ENCODE peak calls at places on chromosomes 16 and 17, in eight cellular contexts. W is SK-N-SH, M is transverse colon, J is HCT116, Z is K562, H is sigmoid colon, Q is esophagus muscularis mucosa, N is Panc1. B is an unnamed sample.

GRCh38 chr17:18031955-18032354 is 7.0 kb downstream of the ATPAF2 start:
- DNase-seq in J (no peak), W (no peak), Q (no peak), M (no peak), Z (no peak), N (no peak), H (no peak), B (no peak)

GRCh38 chr16:51012396-51012795 is 138.7 kb downstream of the SALL1 start:
- DNase-seq in W (no peak), N (no peak), Q (no peak), J (no peak), H (no peak), Z (no peak), M (no peak), B (no peak)

GRCh38 chr16:79599256-79599836 is 1.2 kb downstream of the MAF start:
- DNase-seq in Z (no peak), M (no peak), J (no peak), N (no peak), H (peak; percentile 66), Q (no peak), W (peak; percentile 66), B (no peak)

GRCh38 chr16:12646490-12647274 is 157.0 kb downstream of the CPPED1 start:
- DNase-seq in H (no peak), J (no peak), Q (no peak), M (no peak), Z (no peak), W (peak; percentile 25), N (no peak), B (no peak)

GRCh38 chr16:66899945-66900688 is 18.6 kb downstream of the CDH16 start:
- DNase-seq in M (peak; percentile 86), J (no peak), N (no peak), W (peak; percentile 81), Z (peak; percentile 85), H (peak; percentile 93), Q (no peak), B (no peak)

GRCh38 chr16:89357055-89357454 is 133.3 kb downstream of the ANKRD11 start:
- DNase-seq in J (no peak), Q (no peak), H (no peak), W (no peak), N (no peak), Z (peak; percentile 62), M (no peak), B (no peak)

GRCh38 chr17:4499431-4500187 is 928 bp downstream of the SPNS2 start:
- DNase-seq in H (no peak), J (no peak), M (no peak), N (no peak), Q (no peak), Z (peak; percentile 32), W (peak; percentile 75), B (no peak)

GRCh38 chr16:87541882-87542234 is 49.0 kb upstream of the ZCCHC14 start:
- DNase-seq in W (no peak), Z (no peak), N (no peak), H (no peak), M (no peak), Q (no peak), J (no peak), B (no peak)

GRCh38 chr17:30554839-30555751 is 77.9 kb downstream of the GOSR1 start:
- DNase-seq in Z (no peak), Q (no peak), N (no peak), H (no peak), M (no peak), J (peak; percentile 10), W (no peak), B (no peak)

GRCh38 chr16:3349175-3349574 is 6.5 kb upstream of the OR2C1 start:
- DNase-seq in J (no peak), Q (no peak), Z (no peak), H (no peak), M (no peak), W (peak; percentile 7), N (no peak), B (no peak)

GRCh38 chr17:27282054-27282501 is 11.8 kb upstream of the WSB1 start:
- DNase-seq in H (no peak), J (no peak), W (no peak), M (no peak), Q (no peak), Z (no peak), N (no peak), B (no peak)

GRCh38 chr17:46742539-46743270 is 75.8 kb downstream of the WNT3 start:
- DNase-seq in J (peak; percentile 57), Q (no peak), W (no peak), M (no peak), Z (peak; percentile 69), H (no peak), N (peak; percentile 18), B (no peak)

GRCh38 chr16:50534091-50534490 is 14.1 kb upstream of the NKD1 start:
- DNase-seq in N (no peak), J (no peak), Z (no peak), M (no peak), W (no peak), Q (peak; percentile 87), H (no peak), B (no peak)

GRCh38 chr16:21971856-21972255 is 18.7 kb downstream of the UQCRC2 start:
- DNase-seq in N (no peak), M (no peak), H (no peak), Q (no peak), Z (no peak), W (no peak), J (no peak), B (no peak)

GRCh38 chr17:65678534-65678933 is 117.1 kb upstream of the AXIN2 start:
- DNase-seq in M (no peak), J (no peak), Q (no peak), Z (no peak), N (no peak), W (no peak), H (no peak), B (no peak)

GRCh38 chr16:29820730-29821662 is 734 bp downstream of the MVP start:
- DNase-seq in W (no peak), M (peak; percentile 91), Z (no peak), N (no peak), Q (no peak), J (no peak), H (no peak), B (peak; percentile 64)

GRCh38 chr17:49338883-49339282 is 23.2 kb downstream of the ZNF652 start:
- DNase-seq in Q (no peak), J (no peak), H (no peak), N (no peak), Z (peak; percentile 17), M (no peak), W (no peak), B (no peak)

GRCh38 chr17:5508855-5509254 is 22.5 kb downstream of the MIS12 start:
- DNase-seq in N (no peak), W (no peak), M (no peak), Z (no peak), Q (no peak), J (no peak), H (no peak), B (no peak)

GRCh38 chr16:48165961-48166578 is 10.3 kb upstream of the ABCC12 start:
- DNase-seq in N (no peak), J (no peak), H (no peak), M (no peak), W (no peak), Z (no peak), Q (no peak), B (no peak)

GRCh38 chr16:48172682-48173081 is 16.9 kb upstream of the ABCC12 start:
- DNase-seq in Q (no peak), Z (no peak), W (no peak), J (no peak), N (no peak), M (no peak), H (no peak), B (no peak)

GRCh38 chr16:48168089-48168488 is 12.3 kb upstream of the ABCC12 start:
- DNase-seq in Q (no peak), Z (no peak), M (no peak), W (no peak), J (no peak), N (no peak), H (no peak), B (no peak)

GRCh38 chr16:48173877-48174276 is 18.1 kb upstream of the ABCC12 start:
- DNase-seq in W (no peak), H (no peak), Z (no peak), M (no peak), N (no peak), J (no peak), Q (no peak), B (no peak)

GRCh38 chr16:48169896-48170295 is 14.1 kb upstream of the ABCC12 start:
- DNase-seq in N (no peak), J (no peak), Q (no peak), Z (no peak), M (no peak), H (no peak), W (no peak), B (no peak)
- TF ChIP-seq POLR2AphosphoS5 in N (no peak), J (no peak), Q (no peak), Z (no peak), M (no peak), H (no peak), W (no peak), B (no peak)

DNA sequence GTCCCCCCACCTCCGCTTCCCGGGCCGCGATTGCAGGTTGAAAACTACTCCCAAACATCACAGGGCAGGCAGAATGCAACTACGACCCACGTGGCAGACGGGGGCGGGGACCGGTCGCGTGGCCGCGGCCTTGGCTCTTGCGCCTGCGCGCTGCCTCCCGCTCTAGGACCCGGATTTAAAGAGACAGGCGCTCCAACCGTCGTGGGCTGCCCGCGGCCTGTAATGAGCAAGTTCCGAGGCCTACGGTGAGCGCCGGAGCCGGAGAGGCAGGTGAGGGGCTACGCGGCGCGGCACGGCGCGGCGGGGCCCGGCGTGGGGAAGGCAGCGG is at the start of gene LIG3:
- DNase-seq in Q (peak; percentile 98), M (peak; percentile 96), Z (peak; percentile 91), J (peak; percentile 86), N (peak; percentile 51), W (peak; percentile 96), H (peak; percentile 97), B (peak; percentile 89)
- TF ChIP-seq POLR2AphosphoS5 in Q (peak; percentile 92), M (peak; percentile 80), Z (peak; percentile 47), J (peak; percentile 62), N (peak; percentile 82), W (peak; percentile 49), H (peak; percentile 88), B (peak; percentile 74)

DNA sequence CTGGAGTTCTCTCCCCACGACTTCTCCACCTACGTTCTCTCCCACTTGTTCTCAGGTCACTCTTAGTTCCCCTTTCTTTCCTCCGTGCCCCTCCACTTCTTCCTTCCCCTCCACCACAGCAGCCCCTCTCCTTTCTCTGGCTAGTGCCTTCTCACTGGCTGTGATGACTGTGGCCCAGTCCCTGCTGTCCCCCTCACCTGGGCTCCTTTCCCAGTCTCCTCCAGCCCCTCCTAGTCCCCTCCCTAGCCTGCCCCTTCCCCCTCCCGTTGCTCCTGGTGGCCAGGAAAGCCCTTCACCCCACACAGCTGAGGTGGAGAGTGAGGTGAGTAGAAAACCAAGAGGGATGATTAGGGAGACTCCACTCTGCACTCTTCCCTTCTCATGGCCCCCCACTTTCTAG is 3.4 kb downstream of the COA3 start:
- DNase-seq in M (no peak), Z (no peak), N (no peak), W (no peak), J (no peak), H (no peak), Q (no peak), B (no peak)
- TF ChIP-seq POLR2AphosphoS5 in M (no peak), Z (no peak), N (no peak), W (no peak), J (no peak), H (no peak), Q (no peak), B (no peak)

DNA sequence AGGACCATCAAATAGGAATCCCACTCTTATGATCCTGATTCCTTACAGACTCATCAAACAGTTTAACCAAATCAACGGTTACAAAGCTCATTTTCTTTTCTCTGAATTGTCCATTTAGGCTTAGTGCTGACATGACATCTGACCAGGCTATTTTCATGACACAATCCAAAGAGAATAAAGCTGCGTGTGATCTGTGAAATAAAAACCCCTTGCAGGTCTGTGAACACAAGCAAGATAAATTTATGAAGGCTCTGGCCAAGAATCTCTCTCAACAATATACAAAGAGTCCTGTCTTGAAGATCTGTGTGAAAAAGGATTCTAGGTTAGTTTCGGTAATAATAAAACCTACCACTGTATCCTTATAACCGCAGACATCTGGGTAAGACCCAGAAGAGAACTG is 22.0 kb downstream of the COG1 start:
- DNase-seq in H (no peak), Z (no peak), J (no peak), N (no peak), Q (no peak), W (no peak), M (no peak), B (no peak)
- TF ChIP-seq POLR2AphosphoS5 in H (no peak), Z (no peak), J (no peak), N (no peak), Q (no peak), W (no peak), M (no peak), B (no peak)